ENCODE peak calls at places on chromosomes 2 and 18, in four cellular contexts. One of them, this sample, is unnamed.

GRCh38 chr2:16900405-16901025 is 234.9 kb upstream of the CYRIA start:
- DNase-seq in IMR-90: no peak
- DNase-seq in pancreas: peak
- DNase-seq in upper lobe of right lung: no peak
- DNase-seq in this sample: no peak

GRCh38 chr2:23565814-23566213 is 180.8 kb downstream of the KLHL29 start:
- DNase-seq in upper lobe of right lung: no peak
- DNase-seq in IMR-90: no peak
- DNase-seq in pancreas: no peak
- DNase-seq in this sample: no peak

GRCh38 chr2:209425082-209426071 is 1.5 kb downstream of the MAP2 start:
- DNase-seq in IMR-90: peak
- DNase-seq in upper lobe of right lung: no peak
- DNase-seq in pancreas: no peak
- DNase-seq in this sample: peak

GRCh38 chr2:135093192-135093591 is 41.1 kb downstream of the RAB3GAP1 start:
- DNase-seq in IMR-90: no peak
- DNase-seq in upper lobe of right lung: no peak
- DNase-seq in pancreas: no peak
- DNase-seq in this sample: no peak

GRCh38 chr2:181540421-181540820 is 83.2 kb downstream of the ITGA4 start:
- DNase-seq in upper lobe of right lung: no peak
- DNase-seq in IMR-90: no peak
- DNase-seq in pancreas: no peak
- DNase-seq in this sample: no peak

GRCh38 chr2:182672471-182673165 is 43.4 kb upstream of the DNAJC10 start:
- DNase-seq in IMR-90: peak
- DNase-seq in upper lobe of right lung: no peak
- DNase-seq in pancreas: no peak
- DNase-seq in this sample: peak

GRCh38 chr2:173030541-173031485 is 44.8 kb upstream of the MAP3K20 start:
- DNase-seq in IMR-90: no peak
- DNase-seq in pancreas: no peak
- DNase-seq in upper lobe of right lung: no peak
- DNase-seq in this sample: no peak

GRCh38 chr18:75220786-75221355 is 10.3 kb downstream of the TSHZ1 start:
- DNase-seq in IMR-90: no peak
- DNase-seq in pancreas: no peak
- DNase-seq in upper lobe of right lung: no peak
- DNase-seq in this sample: peak

GRCh38 chr18:57043241-57043640 is 103.6 kb upstream of the BOD1L2 start:
- DNase-seq in pancreas: no peak
- DNase-seq in IMR-90: no peak
- DNase-seq in upper lobe of right lung: no peak
- DNase-seq in this sample: no peak

GRCh38 chr2:36137612-36138011 is 218.0 kb upstream of the CRIM1 start:
- DNase-seq in IMR-90: no peak
- DNase-seq in pancreas: no peak
- DNase-seq in upper lobe of right lung: no peak
- DNase-seq in this sample: no peak

GRCh38 chr2:162300271-162300670 is 18.2 kb downstream of the IFIH1 start:
- DNase-seq in upper lobe of right lung: no peak
- DNase-seq in IMR-90: no peak
- DNase-seq in pancreas: no peak
- DNase-seq in this sample: no peak

GRCh38 chr2:26196683-26197418 is 24.0 kb downstream of the GAREM2 start:
- DNase-seq in pancreas: no peak
- DNase-seq in IMR-90: no peak
- DNase-seq in upper lobe of right lung: no peak
- DNase-seq in this sample: no peak

GRCh38 chr2:48266698-48267097 is 263.3 kb upstream of the STON1 start:
- DNase-seq in upper lobe of right lung: no peak
- DNase-seq in pancreas: no peak
- DNase-seq in IMR-90: no peak
- DNase-seq in this sample: no peak

GRCh38 chr2:45747363-45747762 is 95.9 kb downstream of the PRKCE start:
- DNase-seq in pancreas: no peak
- DNase-seq in upper lobe of right lung: no peak
- DNase-seq in IMR-90: no peak
- DNase-seq in this sample: no peak

GRCh38 chr2:31666878-31667277 is 86.1 kb upstream of the SRD5A2 start:
- DNase-seq in IMR-90: no peak
- DNase-seq in pancreas: no peak
- DNase-seq in upper lobe of right lung: no peak
- DNase-seq in this sample: no peak

GRCh38 chr2:221844187-221844586 is 272.1 kb upstream of the EPHA4 start:
- DNase-seq in IMR-90: no peak
- DNase-seq in upper lobe of right lung: no peak
- DNase-seq in pancreas: no peak
- DNase-seq in this sample: no peak

GRCh38 chr2:83196225-83196624 is 1262.9 kb downstream of the SUCLG1 start:
- DNase-seq in IMR-90: peak
- DNase-seq in upper lobe of right lung: no peak
- DNase-seq in pancreas: no peak
- DNase-seq in this sample: peak

GRCh38 chr2:157236404-157236803 is 21.1 kb upstream of the GALNT5 start:
- DNase-seq in pancreas: no peak
- DNase-seq in upper lobe of right lung: no peak
- DNase-seq in IMR-90: no peak
- DNase-seq in this sample: no peak

GRCh38 chr2:197799072-197799471 is 5.3 kb upstream of the PLCL1 start:
- DNase-seq in IMR-90: no peak
- DNase-seq in pancreas: no peak
- DNase-seq in upper lobe of right lung: no peak
- DNase-seq in this sample: no peak

GRCh38 chr2:71816815-71817214 is 330.8 kb downstream of the CYP26B1 start:
- DNase-seq in IMR-90: no peak
- DNase-seq in pancreas: no peak
- DNase-seq in upper lobe of right lung: no peak
- DNase-seq in this sample: no peak

GRCh38 chr2:197137234-197137633 is 173.3 kb downstream of the ANKRD44 start:
- DNase-seq in pancreas: no peak
- DNase-seq in upper lobe of right lung: no peak
- DNase-seq in IMR-90: peak
- DNase-seq in this sample: peak

GRCh38 chr18:24726727-24727539 is 266.5 kb downstream of the HRH4 start:
- DNase-seq in pancreas: peak
- DNase-seq in upper lobe of right lung: no peak
- DNase-seq in IMR-90: peak
- DNase-seq in this sample: peak

GRCh38 chr2:95346236-95346737 is 49.1 kb downstream of the KCNIP3 start:
- DNase-seq in upper lobe of right lung: peak
- DNase-seq in pancreas: peak
- DNase-seq in IMR-90: peak
- DNase-seq in this sample: peak

GRCh38 chr2:64745562-64745961 is 91.8 kb upstream of the SERTAD2 start:
- DNase-seq in upper lobe of right lung: no peak
- DNase-seq in pancreas: no peak
- DNase-seq in IMR-90: no peak
- DNase-seq in this sample: no peak

GRCh38 chr2:155830817-155831579 is 501.5 kb downstream of the NR4A2 start:
- DNase-seq in upper lobe of right lung: no peak
- DNase-seq in IMR-90: no peak
- DNase-seq in pancreas: no peak
- DNase-seq in this sample: no peak

GRCh38 chr2:166285215-166285614 is 90.5 kb downstream of the SCN9A start:
- DNase-seq in IMR-90: no peak
- DNase-seq in pancreas: no peak
- DNase-seq in upper lobe of right lung: no peak
- DNase-seq in this sample: no peak

GRCh38 chr2:141075753-141076152 is 1055.1 kb downstream of the LRP1B start:
- DNase-seq in upper lobe of right lung: no peak
- DNase-seq in IMR-90: no peak
- DNase-seq in pancreas: no peak
- DNase-seq in this sample: no peak

GRCh38 chr2:150619607-150620330 is 132.3 kb upstream of the RND3 start:
- DNase-seq in IMR-90: peak
- DNase-seq in upper lobe of right lung: no peak
- DNase-seq in pancreas: no peak
- DNase-seq in this sample: peak

GRCh38 chr2:174048238-174048637 is 83.1 kb upstream of the SP3 start:
- DNase-seq in IMR-90: no peak
- DNase-seq in pancreas: no peak
- DNase-seq in upper lobe of right lung: no peak
- DNase-seq in this sample: no peak

GRCh38 chr2:32626591-32627221 is 1.1 kb upstream of the TTC27 start:
- DNase-seq in pancreas: no peak
- DNase-seq in IMR-90: no peak
- DNase-seq in upper lobe of right lung: no peak
- DNase-seq in this sample: no peak

GRCh38 chr2:200306969-200307811 is 697 bp downstream of the SPATS2L start:
- DNase-seq in upper lobe of right lung: peak
- DNase-seq in IMR-90: no peak
- DNase-seq in pancreas: peak
- DNase-seq in this sample: peak

GRCh38 chr2:6896930-6897759 is 19.6 kb downstream of the RSAD2 start:
- DNase-seq in IMR-90: peak
- DNase-seq in upper lobe of right lung: no peak
- DNase-seq in pancreas: no peak
- DNase-seq in this sample: peak

GRCh38 chr2:120398961-120399888 is 53.3 kb downstream of the INHBB start:
- DNase-seq in upper lobe of right lung: peak
- DNase-seq in pancreas: peak
- DNase-seq in IMR-90: no peak
- DNase-seq in this sample: no peak

GRCh38 chr2:143209570-143210445 is 80.6 kb downstream of the ARHGAP15 start:
- DNase-seq in pancreas: no peak
- DNase-seq in IMR-90: no peak
- DNase-seq in upper lobe of right lung: no peak
- DNase-seq in this sample: no peak

GRCh38 chr18:55515946-55516710 is 71.9 kb downstream of the TCF4 start:
- DNase-seq in upper lobe of right lung: no peak
- DNase-seq in pancreas: no peak
- DNase-seq in IMR-90: peak
- DNase-seq in this sample: peak

GRCh38 chr2:177888581-177888980 is 184.0 kb downstream of the PDE11A start:
- DNase-seq in IMR-90: no peak
- DNase-seq in pancreas: no peak
- DNase-seq in upper lobe of right lung: no peak
- DNase-seq in this sample: no peak

GRCh38 chr2:46269545-46270273 is 27.5 kb upstream of the EPAS1 start:
- DNase-seq in pancreas: no peak
- DNase-seq in IMR-90: peak
- DNase-seq in upper lobe of right lung: no peak
- DNase-seq in this sample: peak

GRCh38 chr2:25411281-25411680 is 69.6 kb upstream of the DNMT3A start:
- DNase-seq in pancreas: peak
- DNase-seq in upper lobe of right lung: no peak
- DNase-seq in IMR-90: no peak
- DNase-seq in this sample: no peak

DNA sequence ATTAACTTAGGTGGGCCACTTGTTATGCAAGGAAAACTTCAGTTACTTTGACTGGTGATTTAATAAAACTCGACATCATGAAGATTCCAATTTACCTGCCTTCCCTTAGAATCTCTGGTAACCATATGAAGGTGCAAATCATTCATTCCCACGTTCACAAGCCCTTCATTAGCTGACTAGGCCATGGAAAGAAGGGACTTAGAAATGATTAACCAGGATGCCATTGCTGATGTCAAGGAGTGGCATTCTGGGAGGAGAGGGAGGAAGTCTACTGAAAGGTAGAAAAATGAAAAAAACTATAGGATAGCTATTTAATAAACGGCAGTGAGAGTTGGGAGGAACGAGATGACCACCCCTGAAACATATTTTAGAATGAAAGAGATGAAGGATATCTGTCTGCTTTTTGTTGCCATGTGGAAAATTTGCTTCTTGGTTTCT is 1.4 kb downstream of the ATIC start:
- DNase-seq in upper lobe of right lung: no peak
- DNase-seq in pancreas: no peak
- DNase-seq in IMR-90: no peak
- DNase-seq in this sample: no peak
- H3K4me3 ChIP-seq in upper lobe of right lung: peak
- H3K4me3 ChIP-seq in pancreas: no peak
- H3K4me3 ChIP-seq in IMR-90: no peak
- H3K4me3 ChIP-seq in this sample: no peak

DNA sequence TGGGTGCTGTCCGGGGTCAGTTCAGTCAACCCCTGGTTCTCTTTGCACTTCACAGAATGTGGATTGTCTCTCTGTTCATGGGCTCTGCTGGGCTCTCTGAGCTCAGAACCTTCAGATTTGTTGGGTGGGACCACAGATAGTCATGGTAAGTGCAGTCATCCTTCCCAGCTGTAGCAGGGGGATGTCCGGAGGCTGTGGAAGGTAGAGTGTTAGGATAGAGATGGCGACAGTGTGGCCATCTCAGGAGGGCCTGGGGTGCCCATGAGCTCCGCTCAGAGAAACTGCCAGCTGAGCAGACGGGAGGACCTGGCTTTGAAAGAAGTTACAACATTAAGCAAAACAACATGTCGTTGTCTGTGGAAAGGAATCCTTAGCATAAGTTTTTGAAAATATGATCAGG is 149.8 kb downstream of the FAM210A start:
- DNase-seq in upper lobe of right lung: no peak
- DNase-seq in IMR-90: no peak
- DNase-seq in pancreas: no peak
- DNase-seq in this sample: no peak
- TF ChIP-seq CTCF in upper lobe of right lung: no peak
- TF ChIP-seq CTCF in IMR-90: no peak
- TF ChIP-seq CTCF in pancreas: no peak
- TF ChIP-seq CTCF in this sample: no peak

GRCh38 chr2:11133936-11134320 is 21.3 kb upstream of the SLC66A3 start:
- DNase-seq in upper lobe of right lung: no peak
- DNase-seq in pancreas: no peak
- DNase-seq in IMR-90: no peak
- DNase-seq in this sample: no peak
- H3K4me3 ChIP-seq in upper lobe of right lung: no peak
- H3K4me3 ChIP-seq in pancreas: peak
- H3K4me3 ChIP-seq in IMR-90: no peak
- H3K4me3 ChIP-seq in this sample: no peak

GRCh38 chr2:96694279-96694678 is 45.6 kb downstream of the LMAN2L start:
- DNase-seq in pancreas: no peak
- DNase-seq in IMR-90: no peak
- DNase-seq in upper lobe of right lung: peak
- DNase-seq in this sample: no peak

GRCh38 chr2:96694816-96695455 is 44.9 kb downstream of the LMAN2L start:
- DNase-seq in pancreas: no peak
- DNase-seq in upper lobe of right lung: peak
- DNase-seq in IMR-90: no peak
- DNase-seq in this sample: no peak

GRCh38 chr2:96697476-96697875 is 42.4 kb downstream of the LMAN2L start:
- DNase-seq in pancreas: no peak
- DNase-seq in IMR-90: no peak
- DNase-seq in upper lobe of right lung: no peak
- DNase-seq in this sample: no peak

GRCh38 chr2:96693286-96694200 is 46.3 kb downstream of the LMAN2L start:
- DNase-seq in pancreas: no peak
- DNase-seq in upper lobe of right lung: peak
- DNase-seq in IMR-90: no peak
- DNase-seq in this sample: no peak

GRCh38 chr2:96695602-96696001 is 44.3 kb downstream of the LMAN2L start:
- DNase-seq in upper lobe of right lung: no peak
- DNase-seq in pancreas: no peak
- DNase-seq in IMR-90: no peak
- DNase-seq in this sample: no peak
- TF ChIP-seq CTCF in upper lobe of right lung: no peak
- TF ChIP-seq CTCF in pancreas: no peak
- TF ChIP-seq CTCF in IMR-90: no peak
- TF ChIP-seq CTCF in this sample: no peak

This sample was measured in astrocyte of the spinal cord.